ENCODE peak calls at places on chromosomes 11 and 22, in four cellular contexts. Q, X, R and I are unnamed samples.

GRCh38 chr22:38849816-38850215 is 6.0 kb upstream of the NPTXR start:
- DNase-seq in Q (peak; percentile 46), X (no peak), R (no peak), I (no peak)

GRCh38 chr22:43060213-43060612 is 29.0 kb downstream of the TTLL1 start:
- DNase-seq in Q (no peak), X (peak; percentile 30), R (no peak), I (no peak)

GRCh38 chr11:1931326-1931725 is 11.8 kb downstream of the TNNT3 start:
- DNase-seq in Q (peak; percentile 72), X (no peak), R (no peak), I (peak; percentile 54)

GRCh38 chr11:133864756-133865155 is 19.4 kb upstream of the SPATA19 start:
- DNase-seq in Q (no peak), X (no peak), R (no peak), I (no peak)

GRCh38 chr22:24339452-24339747 is 68.8 kb downstream of the SPECC1L start:
- DNase-seq in Q (no peak), X (no peak), R (no peak), I (no peak)

GRCh38 chr11:77094841-77095365 is 7.7 kb upstream of the OMP start:
- DNase-seq in Q (peak; percentile 48), X (no peak), R (no peak), I (no peak)

GRCh38 chr11:63613517-63614135 is 607 bp downstream of the PLAAT3 start:
- DNase-seq in Q (peak; percentile 85), X (peak; percentile 44), R (peak; percentile 57), I (peak; percentile 68)

GRCh38 chr11:86938900-86939880 is 16.0 kb downstream of the FZD4 start:
- DNase-seq in Q (no peak), X (no peak), R (no peak), I (no peak)

GRCh38 chr11:291281-292210 is 2.6 kb downstream of the PGGHG start:
- DNase-seq in Q (peak; percentile 66), X (no peak), R (peak; percentile 8), I (peak; percentile 23)

GRCh38 chr11:16813141-16813540 is 74.7 kb downstream of the C11orf58 start:
- DNase-seq in Q (no peak), X (no peak), R (no peak), I (no peak)

GRCh38 chr11:105854269-105854668 is 167.8 kb downstream of the MSANTD4 start:
- DNase-seq in Q (no peak), X (no peak), R (no peak), I (no peak)

GRCh38 chr11:108754901-108755625 is 90.2 kb downstream of the DDX10 start:
- DNase-seq in Q (no peak), X (no peak), R (no peak), I (no peak)

GRCh38 chr22:32815059-32815458 is 13.6 kb downstream of the TIMP3 start:
- DNase-seq in Q (no peak), X (no peak), R (no peak), I (no peak)

GRCh38 chr11:40130427-40130826 is 1329.0 kb downstream of the LRRC4C start:
- DNase-seq in Q (no peak), X (no peak), R (no peak), I (no peak)

DNA sequence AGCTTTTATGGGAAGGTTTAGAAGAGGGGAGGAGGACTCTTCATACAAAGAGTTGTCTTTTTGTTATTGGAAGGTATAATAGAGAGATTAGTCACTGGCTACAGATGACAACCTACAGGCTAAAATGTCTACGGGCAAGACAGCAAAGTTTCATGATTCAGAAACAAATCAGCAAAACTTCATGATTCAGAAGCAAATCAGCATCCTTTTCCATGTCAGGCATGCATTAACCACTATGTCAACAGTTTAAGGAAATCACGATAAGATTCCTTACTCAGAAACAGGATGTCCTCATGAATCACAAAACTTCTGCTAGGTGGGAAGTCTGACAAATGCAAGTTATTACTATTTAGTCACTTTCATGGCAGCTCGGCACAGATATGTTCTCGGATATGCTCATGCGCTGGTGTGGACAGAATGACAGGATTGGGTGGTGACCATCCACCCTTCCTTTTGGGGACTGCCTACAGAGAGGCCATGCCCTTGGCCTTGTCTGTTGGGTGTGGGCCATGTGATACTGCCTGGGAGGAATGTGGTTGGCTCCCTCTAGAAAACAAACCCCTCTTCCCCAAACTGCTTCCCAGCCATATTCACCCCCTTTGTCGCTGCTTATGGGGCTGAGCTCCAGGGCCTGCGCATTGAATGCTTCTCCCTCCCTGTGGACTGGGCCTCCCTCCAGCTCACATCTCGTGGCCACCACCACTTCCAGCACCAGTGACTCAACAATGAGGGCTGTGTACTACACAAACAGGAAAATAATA is 10.2 kb downstream of the C11orf91 start:
- DNase-seq in Q (peak; percentile 87), X (peak; percentile 51), R (peak; percentile 55), I (no peak)
- H3K4me3 ChIP-seq in Q (no peak overlapping the region), X (no peak overlapping the region), R (no peak overlapping the region), I (no peak overlapping the region)

DNA sequence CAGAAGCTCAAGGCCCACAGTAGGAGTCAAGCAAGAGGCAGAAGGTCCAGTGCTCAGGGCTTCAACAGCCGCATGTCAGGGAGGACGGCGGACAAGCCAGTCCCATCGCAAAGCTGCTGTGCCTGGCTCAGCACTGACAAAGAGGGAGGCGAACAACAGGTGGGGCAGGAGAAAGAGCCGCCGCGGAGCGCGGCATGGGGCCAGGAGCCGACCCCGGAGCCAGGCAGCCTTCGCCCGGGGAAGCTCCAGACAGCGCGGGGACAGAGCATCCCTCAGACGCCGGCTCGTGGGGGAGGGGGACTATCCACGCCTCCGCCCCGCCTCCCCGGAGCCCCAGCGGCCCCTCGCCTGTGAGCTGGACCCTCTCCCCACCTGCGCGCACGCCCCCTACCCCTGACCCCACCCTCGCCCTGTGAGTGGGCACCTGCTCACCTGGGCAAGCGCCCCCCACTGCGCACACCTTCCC is 369 bp downstream of the DHCR7 start:
- DNase-seq in Q (no peak), X (peak; percentile 41), R (no peak), I (no peak)
- H3K9me3 ChIP-seq in Q (no peaks in the 10 kb centered on the region), X (no peaks in the 10 kb centered on the region), R (peaks cover 7% of the 10 kb centered on the region), I (no peaks in the 10 kb centered on the region)

DNA sequence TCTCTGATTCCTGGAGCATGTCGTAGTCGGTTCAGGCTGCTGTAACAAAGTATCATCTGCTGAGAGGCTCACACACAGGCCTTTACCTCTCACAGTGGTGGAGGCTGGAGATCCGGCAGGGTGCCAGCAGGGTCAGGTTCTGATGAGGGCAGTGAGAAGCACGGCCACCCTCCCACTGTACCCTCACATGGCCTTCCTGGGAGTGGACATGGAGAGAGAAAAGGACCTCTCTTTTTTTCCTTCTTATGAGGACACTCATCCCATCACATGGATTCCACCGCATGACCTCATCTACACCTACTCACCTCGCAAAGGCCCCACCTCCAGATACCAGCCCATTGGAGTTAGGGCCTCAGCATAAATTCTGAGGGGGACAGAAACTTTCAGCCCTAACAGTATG is 99.5 kb downstream of the BCR start:
- DNase-seq in Q (no peak), X (no peak), R (no peak), I (no peak)
- H3K4me3 ChIP-seq in Q (no peak overlapping the region), X (no peak overlapping the region), R (no peak overlapping the region), I (no peak overlapping the region)

DNA sequence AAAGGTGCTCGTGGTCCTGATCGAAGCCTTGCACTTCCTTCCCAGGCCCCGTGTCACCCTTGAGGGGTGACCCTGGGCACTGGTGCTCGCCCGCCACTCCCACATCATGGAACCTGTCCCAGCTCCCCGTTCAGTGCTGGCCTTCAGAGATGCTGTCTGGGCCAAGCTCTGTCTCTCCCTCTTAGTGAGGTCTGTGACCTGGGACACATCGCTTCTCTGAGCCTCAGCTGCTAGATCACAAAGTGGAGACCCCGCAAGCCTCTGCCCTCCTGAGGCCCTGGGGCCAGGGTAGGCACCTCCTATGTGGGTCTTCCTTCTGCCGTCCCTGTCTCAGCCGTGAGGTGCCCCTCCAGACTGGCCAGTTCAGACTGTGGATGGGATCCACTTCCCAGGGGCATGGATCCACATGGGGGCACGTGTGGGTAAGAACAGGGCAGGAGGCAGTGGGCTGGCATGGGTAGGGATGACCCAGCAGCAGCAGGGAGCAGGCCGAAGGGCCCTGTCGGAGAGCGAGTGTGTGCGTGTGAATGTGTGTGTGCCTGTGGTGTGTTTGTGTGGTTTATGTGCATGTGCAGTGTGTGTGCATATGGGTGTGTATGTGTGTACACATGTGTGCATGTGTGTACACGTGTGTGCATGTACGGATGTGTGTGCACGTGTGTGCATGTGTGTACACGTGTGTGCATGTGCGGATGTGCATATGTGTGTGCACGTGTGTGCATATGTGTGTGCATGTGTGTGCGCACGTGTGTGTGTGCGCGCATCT is 1073.7 kb downstream of the BRD1 start:
- DNase-seq in Q (no peak), X (peak; percentile 15), R (no peak), I (no peak)
- H3K9me3 ChIP-seq in Q (no peaks in the 10 kb centered on the region), X (no peaks in the 10 kb centered on the region), R (no peaks in the 10 kb centered on the region), I (no peaks in the 10 kb centered on the region)

GRCh38 chr22:46026907-46027218 is 49.9 kb upstream of the WNT7B start:
- DNase-seq in Q (no peak), X (no peak), R (no peak), I (no peak)

GRCh38 chr22:46027219-46028068 is 50.5 kb upstream of the WNT7B start:
- DNase-seq in Q (peak; percentile 91), X (peak; percentile 76), R (peak; percentile 81), I (peak; percentile 78)

GRCh38 chr22:46029574-46030200 is 52.7 kb upstream of the WNT7B start:
- DNase-seq in Q (peak; percentile 56), X (no peak), R (no peak), I (no peak)

GRCh38 chr22:46029036-46029435 is 52.1 kb upstream of the WNT7B start:
- DNase-seq in Q (peak; percentile 21), X (no peak), R (no peak), I (no peak)

DNA sequence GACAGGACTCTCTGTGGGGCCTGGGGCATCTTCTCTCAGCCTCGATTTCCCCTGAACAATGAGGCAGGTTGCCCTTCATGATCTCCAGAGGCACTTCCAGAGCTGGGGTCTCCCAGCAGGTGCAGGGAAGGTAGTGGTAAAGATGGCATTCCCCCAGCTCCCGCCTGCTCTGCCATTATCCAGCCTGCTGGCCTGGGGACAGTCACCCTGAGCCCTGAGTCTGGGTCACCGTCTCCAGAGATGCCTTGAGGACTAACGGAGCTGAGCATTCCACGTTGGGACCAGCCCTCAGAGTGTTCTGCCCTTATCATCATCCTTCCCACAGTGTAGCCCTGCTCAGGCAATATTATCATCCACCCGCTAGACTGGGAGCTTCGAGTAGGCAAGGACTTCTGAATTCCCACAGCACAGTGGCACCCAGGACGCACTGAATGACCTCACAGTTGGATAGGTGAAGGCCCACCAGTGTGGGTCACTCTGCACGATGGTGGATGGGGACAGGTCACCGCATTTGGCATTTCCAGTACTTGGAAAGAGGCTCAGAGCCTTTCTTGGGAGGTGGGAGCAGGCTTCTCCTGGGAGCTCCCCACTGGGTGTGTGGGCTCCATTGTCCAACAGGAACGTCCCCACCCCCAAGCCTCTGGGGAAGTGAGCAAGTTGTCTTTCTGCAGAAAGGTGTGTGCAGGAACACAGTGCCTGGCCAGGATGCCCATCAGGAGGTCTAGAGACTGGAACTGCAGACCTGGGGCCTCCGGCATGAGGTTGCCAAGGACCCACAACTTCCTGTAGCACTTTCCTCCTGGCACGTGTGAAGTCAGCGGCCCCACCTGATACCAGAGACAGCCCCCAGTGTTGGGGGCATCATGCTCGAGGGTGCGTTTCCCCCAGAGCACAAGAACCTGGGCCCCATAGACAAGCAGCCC is 51.4 kb upstream of the WNT7B start:
- DNase-seq in Q (peak; percentile 66), X (no peak), R (no peak), I (peak; percentile 29)
- H3K4me3 ChIP-seq in Q (peak overlapping the region; percentile 55), X (no peak overlapping the region), R (no peak overlapping the region), I (no peak overlapping the region)

DNA sequence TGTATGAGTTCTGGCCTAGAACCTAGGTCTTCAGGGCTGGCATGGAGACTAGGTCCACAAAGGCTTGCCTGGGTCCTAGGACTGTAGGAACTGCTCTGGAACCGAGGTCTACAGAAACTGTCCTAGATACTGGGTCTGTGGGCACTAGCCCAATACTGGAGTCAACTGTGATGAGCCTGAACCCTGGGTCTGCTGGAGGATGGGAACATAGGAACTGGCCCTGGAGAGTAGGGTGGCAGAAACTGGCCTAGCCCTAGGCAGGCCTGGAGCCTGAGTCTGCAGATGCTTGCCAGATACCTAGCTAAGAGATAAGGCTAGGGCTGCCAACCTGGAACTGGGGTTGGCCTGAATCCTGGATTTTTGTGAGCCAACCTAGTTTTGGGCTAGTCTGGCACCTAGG is 19.2 kb upstream of the GLYATL2 start:
- DNase-seq in Q (no peak), X (no peak), R (no peak), I (no peak)
- H3K9me3 ChIP-seq in Q (peaks cover 2% of the 10 kb centered on the region), X (no peaks in the 10 kb centered on the region), R (no peaks in the 10 kb centered on the region), I (peaks cover 4% of the 10 kb centered on the region)

GRCh38 chr22:46421272-46421671 is 85.8 kb downstream of the TRMU start:
- DNase-seq in Q (no peak), X (no peak), R (no peak), I (peak; percentile 47)
- H3K4me3 ChIP-seq in Q (no peak overlapping the region), X (no peak overlapping the region), R (no peak overlapping the region), I (no peak overlapping the region)